ENCODE peak calls at places on chromosomes 4 and X, in seven cellular contexts. One of them, this sample, is unnamed.

GRCh38 chrX:27555514-27555913 is 34.6 kb upstream of the DCAF8L2 start:
- DNase-seq in dorsolateral prefrontal cortex: no peak
- DNase-seq in ascending aorta: no peak
- DNase-seq in CD8-positive, alpha-beta T cell: no peak
- DNase-seq in breast epithelium: no peak
- DNase-seq in tibial artery: no peak
- DNase-seq in GM23338: peak; percentile 54
- DNase-seq in this sample: peak; percentile 53

GRCh38 chrX:74835566-74835965 is 89.7 kb downstream of the NEXMIF start:
- DNase-seq in dorsolateral prefrontal cortex: no peak
- DNase-seq in ascending aorta: no peak
- DNase-seq in CD8-positive, alpha-beta T cell: no peak
- DNase-seq in breast epithelium: no peak
- DNase-seq in tibial artery: no peak
- DNase-seq in GM23338: no peak
- DNase-seq in this sample: no peak

GRCh38 chr4:155392486-155393184 is 15.9 kb upstream of the MAP9 start:
- DNase-seq in dorsolateral prefrontal cortex: no peak
- DNase-seq in ascending aorta: no peak
- DNase-seq in CD8-positive, alpha-beta T cell: no peak
- DNase-seq in breast epithelium: no peak
- DNase-seq in tibial artery: no peak
- DNase-seq in GM23338: no peak
- DNase-seq in this sample: peak; percentile 68

GRCh38 chrX:50697691-50698090 is 116.3 kb downstream of the SHROOM4 start:
- DNase-seq in dorsolateral prefrontal cortex: no peak
- DNase-seq in ascending aorta: no peak
- DNase-seq in CD8-positive, alpha-beta T cell: no peak
- DNase-seq in breast epithelium: no peak
- DNase-seq in tibial artery: no peak
- DNase-seq in GM23338: peak; percentile 68
- DNase-seq in this sample: peak; percentile 82

GRCh38 chrX:37800762-37801161 is 20.9 kb downstream of the CYBB start:
- DNase-seq in dorsolateral prefrontal cortex: no peak
- DNase-seq in ascending aorta: no peak
- DNase-seq in CD8-positive, alpha-beta T cell: no peak
- DNase-seq in breast epithelium: no peak
- DNase-seq in tibial artery: no peak
- DNase-seq in GM23338: no peak
- DNase-seq in this sample: no peak

GRCh38 chr4:185379326-185380295 is 16.1 kb downstream of the LRP2BP start:
- DNase-seq in dorsolateral prefrontal cortex: no peak
- DNase-seq in ascending aorta: no peak
- DNase-seq in CD8-positive, alpha-beta T cell: no peak
- DNase-seq in breast epithelium: peak; percentile 49
- DNase-seq in tibial artery: no peak
- DNase-seq in GM23338: no peak
- DNase-seq in this sample: no peak

GRCh38 chr4:54496412-54496811 is 161.3 kb upstream of the KIT start:
- DNase-seq in dorsolateral prefrontal cortex: no peak
- DNase-seq in ascending aorta: no peak
- DNase-seq in CD8-positive, alpha-beta T cell: no peak
- DNase-seq in breast epithelium: peak; percentile 17
- DNase-seq in tibial artery: no peak
- DNase-seq in GM23338: no peak
- DNase-seq in this sample: no peak

GRCh38 chrX:108557594-108557993 is 118.0 kb downstream of the COL4A5 start:
- DNase-seq in dorsolateral prefrontal cortex: no peak
- DNase-seq in ascending aorta: no peak
- DNase-seq in CD8-positive, alpha-beta T cell: no peak
- DNase-seq in breast epithelium: no peak
- DNase-seq in tibial artery: no peak
- DNase-seq in GM23338: no peak
- DNase-seq in this sample: no peak

GRCh38 chr4:70913947-70914445 is 11.8 kb downstream of the MOB1B start:
- DNase-seq in dorsolateral prefrontal cortex: no peak
- DNase-seq in ascending aorta: no peak
- DNase-seq in CD8-positive, alpha-beta T cell: no peak
- DNase-seq in breast epithelium: no peak
- DNase-seq in tibial artery: no peak
- DNase-seq in GM23338: peak; percentile 25
- DNase-seq in this sample: no peak

GRCh38 chr4:127685292-127685691 is 44.9 kb upstream of the SLC25A31 start:
- DNase-seq in dorsolateral prefrontal cortex: no peak
- DNase-seq in ascending aorta: no peak
- DNase-seq in CD8-positive, alpha-beta T cell: no peak
- DNase-seq in breast epithelium: no peak
- DNase-seq in tibial artery: no peak
- DNase-seq in GM23338: no peak
- DNase-seq in this sample: no peak

GRCh38 chr4:51885371-51885770 is 42.4 kb downstream of the DCUN1D4 start:
- DNase-seq in dorsolateral prefrontal cortex: no peak
- DNase-seq in ascending aorta: no peak
- DNase-seq in CD8-positive, alpha-beta T cell: no peak
- DNase-seq in breast epithelium: no peak
- DNase-seq in tibial artery: no peak
- DNase-seq in GM23338: peak; percentile 77
- DNase-seq in this sample: peak; percentile 27

GRCh38 chr4:154073107-154073817 is 284.4 kb upstream of the SFRP2 start:
- DNase-seq in dorsolateral prefrontal cortex: no peak
- DNase-seq in ascending aorta: no peak
- DNase-seq in CD8-positive, alpha-beta T cell: no peak
- DNase-seq in breast epithelium: no peak
- DNase-seq in tibial artery: no peak
- DNase-seq in GM23338: no peak
- DNase-seq in this sample: no peak

GRCh38 chr4:141011799-141012377 is 121.4 kb downstream of the RNF150 start:
- DNase-seq in dorsolateral prefrontal cortex: peak; percentile 13
- DNase-seq in ascending aorta: no peak
- DNase-seq in CD8-positive, alpha-beta T cell: no peak
- DNase-seq in breast epithelium: peak; percentile 65
- DNase-seq in tibial artery: no peak
- DNase-seq in GM23338: no peak
- DNase-seq in this sample: no peak

GRCh38 chr4:86846921-86847320 is 2.3 kb downstream of the SLC10A6 start:
- DNase-seq in dorsolateral prefrontal cortex: no peak
- DNase-seq in ascending aorta: no peak
- DNase-seq in CD8-positive, alpha-beta T cell: no peak
- DNase-seq in breast epithelium: no peak
- DNase-seq in tibial artery: no peak
- DNase-seq in GM23338: no peak
- DNase-seq in this sample: peak; percentile 40

GRCh38 chrX:155718964-155719586 is 106.3 kb upstream of the TMLHE start:
- DNase-seq in dorsolateral prefrontal cortex: no peak
- DNase-seq in ascending aorta: no peak
- DNase-seq in CD8-positive, alpha-beta T cell: no peak
- DNase-seq in breast epithelium: no peak
- DNase-seq in tibial artery: no peak
- DNase-seq in GM23338: no peak
- DNase-seq in this sample: no peak

GRCh38 chrX:129678176-129678880 is 23.6 kb upstream of the APLN start:
- DNase-seq in dorsolateral prefrontal cortex: peak; percentile 34
- DNase-seq in ascending aorta: no peak
- DNase-seq in CD8-positive, alpha-beta T cell: peak; percentile 39
- DNase-seq in breast epithelium: peak; percentile 20
- DNase-seq in tibial artery: no peak
- DNase-seq in GM23338: peak; percentile 32
- DNase-seq in this sample: peak; percentile 26

DNA sequence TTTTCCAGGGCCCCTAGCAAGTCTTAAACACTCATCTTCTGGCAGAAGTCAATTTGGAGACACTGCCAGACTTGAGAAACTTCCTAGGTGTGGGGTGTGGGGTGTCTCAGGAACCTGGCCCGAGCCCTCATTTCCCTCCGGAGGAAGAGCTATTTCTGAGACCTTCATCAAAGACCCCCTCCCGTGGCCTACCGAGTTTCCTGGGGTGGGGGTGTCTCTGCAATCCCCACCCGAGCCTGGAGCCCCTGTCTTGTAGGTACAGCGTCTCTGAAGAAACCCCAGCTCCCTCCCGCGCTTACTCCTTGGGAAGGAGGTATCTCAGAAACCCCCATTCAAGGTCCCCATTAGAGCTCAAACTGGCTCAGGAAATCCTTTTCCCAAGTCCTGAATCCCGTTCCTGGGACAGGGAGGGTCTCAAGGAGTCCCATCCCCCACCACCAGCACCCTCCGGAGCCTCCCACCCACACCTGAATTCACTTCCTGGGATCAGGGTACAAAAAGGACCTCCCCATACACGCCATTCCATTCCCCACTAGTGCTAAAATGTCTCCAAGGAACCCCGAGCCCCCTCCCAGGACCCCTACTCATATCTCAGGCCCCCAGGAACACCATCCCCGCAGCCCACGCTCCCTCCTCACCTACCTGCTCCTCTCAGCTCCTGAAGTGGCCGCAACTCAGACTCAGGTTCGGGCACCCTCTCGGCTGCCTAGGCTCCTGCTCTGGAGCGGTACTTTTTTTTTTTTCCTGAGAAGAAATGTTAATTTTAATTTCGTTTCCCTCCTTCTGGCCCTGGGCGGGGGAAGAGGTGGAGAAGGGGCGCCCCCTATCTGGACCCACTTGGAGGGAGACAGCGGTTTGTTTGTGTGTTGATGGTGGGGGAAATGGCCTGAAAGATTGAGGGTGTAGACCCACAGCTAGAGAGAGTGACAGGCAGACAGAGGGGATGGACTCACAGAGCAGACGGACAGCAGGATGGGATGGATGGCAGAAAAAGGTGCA is 1.1 kb downstream of the SLC38A5 start:
- DNase-seq in dorsolateral prefrontal cortex: no peak
- DNase-seq in ascending aorta: no peak
- DNase-seq in CD8-positive, alpha-beta T cell: peak; percentile 40
- DNase-seq in breast epithelium: no peak
- DNase-seq in tibial artery: no peak
- DNase-seq in GM23338: peak; percentile 65
- DNase-seq in this sample: peak; percentile 53
- H3K4me3 ChIP-seq in dorsolateral prefrontal cortex: peak overlapping the region; percentile 35
- H3K4me3 ChIP-seq in ascending aorta: peak overlapping the region; percentile 57
- H3K4me3 ChIP-seq in CD8-positive, alpha-beta T cell: peak overlapping the region; percentile 70
- H3K4me3 ChIP-seq in breast epithelium: peak overlapping the region; percentile 28
- H3K4me3 ChIP-seq in tibial artery: peak overlapping the region; percentile 31
- H3K4me3 ChIP-seq in GM23338: peak overlapping the region; percentile 68
- H3K4me3 ChIP-seq in this sample: peak overlapping the region; percentile 63

GRCh38 chr4:699816-700580 is 5.6 kb upstream of the PCGF3 start:
- DNase-seq in dorsolateral prefrontal cortex: no peak
- DNase-seq in ascending aorta: no peak
- DNase-seq in CD8-positive, alpha-beta T cell: no peak
- DNase-seq in breast epithelium: no peak
- DNase-seq in tibial artery: no peak
- DNase-seq in GM23338: no peak
- DNase-seq in this sample: no peak
- H3K27ac ChIP-seq in dorsolateral prefrontal cortex: no peak overlapping the region
- H3K27ac ChIP-seq in ascending aorta: no peak overlapping the region
- H3K27ac ChIP-seq in CD8-positive, alpha-beta T cell: no peak overlapping the region
- H3K27ac ChIP-seq in breast epithelium: no peak overlapping the region
- H3K27ac ChIP-seq in tibial artery: no peak overlapping the region
- H3K27ac ChIP-seq in GM23338: no peak overlapping the region
- H3K27ac ChIP-seq in this sample: peak overlapping the region; percentile 67

GRCh38 chrX:41692162-41692749 is 3.5 kb downstream of the GPR34 start:
- DNase-seq in dorsolateral prefrontal cortex: no peak
- DNase-seq in ascending aorta: no peak
- DNase-seq in CD8-positive, alpha-beta T cell: no peak
- DNase-seq in breast epithelium: no peak
- DNase-seq in tibial artery: no peak
- DNase-seq in GM23338: no peak
- DNase-seq in this sample: peak; percentile 76
- H3K4me3 ChIP-seq in dorsolateral prefrontal cortex: no peak overlapping the region
- H3K4me3 ChIP-seq in ascending aorta: no peak overlapping the region
- H3K4me3 ChIP-seq in CD8-positive, alpha-beta T cell: no peak overlapping the region
- H3K4me3 ChIP-seq in breast epithelium: no peak overlapping the region
- H3K4me3 ChIP-seq in tibial artery: no peak overlapping the region
- H3K4me3 ChIP-seq in GM23338: no peak overlapping the region
- H3K4me3 ChIP-seq in this sample: no peak overlapping the region

GRCh38 chr4:13829457-13829856 is 201.9 kb upstream of the BOD1L1 start:
- DNase-seq in dorsolateral prefrontal cortex: no peak
- DNase-seq in ascending aorta: no peak
- DNase-seq in CD8-positive, alpha-beta T cell: no peak
- DNase-seq in breast epithelium: no peak
- DNase-seq in tibial artery: no peak
- DNase-seq in GM23338: no peak
- DNase-seq in this sample: no peak

GRCh38 chr4:13837228-13837627 is 209.7 kb upstream of the BOD1L1 start:
- DNase-seq in dorsolateral prefrontal cortex: no peak
- DNase-seq in ascending aorta: no peak
- DNase-seq in CD8-positive, alpha-beta T cell: no peak
- DNase-seq in breast epithelium: no peak
- DNase-seq in tibial artery: no peak
- DNase-seq in GM23338: no peak
- DNase-seq in this sample: no peak

GRCh38 chr4:13833171-13833804 is 205.8 kb upstream of the BOD1L1 start:
- DNase-seq in dorsolateral prefrontal cortex: no peak
- DNase-seq in ascending aorta: no peak
- DNase-seq in CD8-positive, alpha-beta T cell: no peak
- DNase-seq in breast epithelium: no peak
- DNase-seq in tibial artery: no peak
- DNase-seq in GM23338: no peak
- DNase-seq in this sample: no peak
- H3K27ac ChIP-seq in dorsolateral prefrontal cortex: no peak overlapping the region
- H3K27ac ChIP-seq in ascending aorta: no peak overlapping the region
- H3K27ac ChIP-seq in CD8-positive, alpha-beta T cell: no peak overlapping the region
- H3K27ac ChIP-seq in breast epithelium: no peak overlapping the region
- H3K27ac ChIP-seq in tibial artery: no peak overlapping the region
- H3K27ac ChIP-seq in GM23338: no peak overlapping the region
- H3K27ac ChIP-seq in this sample: no peak overlapping the region

GRCh38 chrX:142998447-142999208 is 27.1 kb upstream of the SPANXN4 start:
- DNase-seq in dorsolateral prefrontal cortex: no peak
- DNase-seq in ascending aorta: no peak
- DNase-seq in CD8-positive, alpha-beta T cell: no peak
- DNase-seq in breast epithelium: no peak
- DNase-seq in tibial artery: no peak
- DNase-seq in GM23338: no peak
- DNase-seq in this sample: no peak
- H3K4me3 ChIP-seq in dorsolateral prefrontal cortex: no peak overlapping the region
- H3K4me3 ChIP-seq in ascending aorta: no peak overlapping the region
- H3K4me3 ChIP-seq in CD8-positive, alpha-beta T cell: no peak overlapping the region
- H3K4me3 ChIP-seq in breast epithelium: no peak overlapping the region
- H3K4me3 ChIP-seq in tibial artery: no peak overlapping the region
- H3K4me3 ChIP-seq in GM23338: no peak overlapping the region
- H3K4me3 ChIP-seq in this sample: no peak overlapping the region

GRCh38 chrX:79366888-79367749 is at the start of gene ITM2A:
- DNase-seq in dorsolateral prefrontal cortex: peak; percentile 19
- DNase-seq in ascending aorta: no peak
- DNase-seq in CD8-positive, alpha-beta T cell: peak; percentile 58
- DNase-seq in breast epithelium: peak; percentile 27
- DNase-seq in tibial artery: peak; percentile 27
- DNase-seq in GM23338: peak; percentile 55
- DNase-seq in this sample: peak; percentile 79
- H3K27ac ChIP-seq in dorsolateral prefrontal cortex: peak within 1 kb of the TSS; percentile 56
- H3K27ac ChIP-seq in ascending aorta: peak within 1 kb of the TSS; percentile 33
- H3K27ac ChIP-seq in CD8-positive, alpha-beta T cell: peak within 1 kb of the TSS; percentile 94
- H3K27ac ChIP-seq in breast epithelium: peak within 1 kb of the TSS; percentile 62
- H3K27ac ChIP-seq in tibial artery: no peak within 1 kb of the TSS
- H3K27ac ChIP-seq in GM23338: peak within 1 kb of the TSS; percentile 92
- H3K27ac ChIP-seq in this sample: peak within 1 kb of the TSS; percentile 79

This sample was measured in A673.